ENCODE peak calls at places on chromosomes 1 and 21, in ten cellular contexts. One of them, this sample, is unnamed.

GRCh38 chr1:107865627-107866026 is 99.4 kb downstream of the VAV3 start:
- DNase-seq in left cardiac atrium: no peak
- DNase-seq in stimulated activated CD4-positive, alpha-beta T cell treated with anti-CD3 and anti-CD28 coated beads, Interleukin-2, amount 100 ng/mL, for 48 hours: no peak
- DNase-seq in CD8-positive, alpha-beta memory T cell: no peak
- DNase-seq in activated CD4-positive, alpha-beta T cell treated with anti-CD3 and anti-CD28 coated beads for 24 hours: no peak
- DNase-seq in activated CD4-positive, CD25-positive, alpha-beta regulatory T cell treated with anti-CD3 and anti-CD28 coated beads, Interleukin-2, amount 50 U/mL, for 16 hours: no peak
- DNase-seq in skeletal muscle cell: no peak
- DNase-seq in NCI-H1092 treated with DMSO at 0.1 percent for 48 hours: no peak
- DNase-seq in NCI-H460: peak
- DNase-seq in activated CD8-positive, alpha-beta memory T cell treated with anti-CD3 and anti-CD28 coated beads for 4 hours: no peak
- DNase-seq in this sample: no peak

GRCh38 chr1:24289937-24290595 is 29.1 kb upstream of the GRHL3 start:
- DNase-seq in left cardiac atrium: peak
- DNase-seq in NCI-H1092 treated with DMSO at 0.1 percent for 48 hours: peak
- DNase-seq in stimulated activated CD4-positive, alpha-beta T cell treated with anti-CD3 and anti-CD28 coated beads, Interleukin-2, amount 100 ng/mL, for 48 hours: no peak
- DNase-seq in NCI-H460: peak
- DNase-seq in CD8-positive, alpha-beta memory T cell: no peak
- DNase-seq in activated CD8-positive, alpha-beta memory T cell treated with anti-CD3 and anti-CD28 coated beads for 4 hours: no peak
- DNase-seq in activated CD4-positive, alpha-beta T cell treated with anti-CD3 and anti-CD28 coated beads for 24 hours: no peak
- DNase-seq in skeletal muscle cell: peak
- DNase-seq in activated CD4-positive, CD25-positive, alpha-beta regulatory T cell treated with anti-CD3 and anti-CD28 coated beads, Interleukin-2, amount 50 U/mL, for 16 hours: no peak
- DNase-seq in this sample: peak

GRCh38 chr21:43719748-43720538 is 1.0 kb downstream of the PDXK start:
- DNase-seq in activated CD8-positive, alpha-beta memory T cell treated with anti-CD3 and anti-CD28 coated beads for 4 hours: no peak
- DNase-seq in activated CD4-positive, CD25-positive, alpha-beta regulatory T cell treated with anti-CD3 and anti-CD28 coated beads, Interleukin-2, amount 50 U/mL, for 16 hours: no peak
- DNase-seq in activated CD4-positive, alpha-beta T cell treated with anti-CD3 and anti-CD28 coated beads for 24 hours: no peak
- DNase-seq in NCI-H1092 treated with DMSO at 0.1 percent for 48 hours: no peak
- DNase-seq in left cardiac atrium: peak
- DNase-seq in CD8-positive, alpha-beta memory T cell: no peak
- DNase-seq in skeletal muscle cell: no peak
- DNase-seq in stimulated activated CD4-positive, alpha-beta T cell treated with anti-CD3 and anti-CD28 coated beads, Interleukin-2, amount 100 ng/mL, for 48 hours: no peak
- DNase-seq in NCI-H460: no peak
- DNase-seq in this sample: peak

GRCh38 chr1:244041475-244042100 is 9.5 kb upstream of the ZBTB18 start:
- DNase-seq in activated CD4-positive, CD25-positive, alpha-beta regulatory T cell treated with anti-CD3 and anti-CD28 coated beads, Interleukin-2, amount 50 U/mL, for 16 hours: no peak
- DNase-seq in left cardiac atrium: no peak
- DNase-seq in activated CD8-positive, alpha-beta memory T cell treated with anti-CD3 and anti-CD28 coated beads for 4 hours: no peak
- DNase-seq in NCI-H460: no peak
- DNase-seq in NCI-H1092 treated with DMSO at 0.1 percent for 48 hours: no peak
- DNase-seq in stimulated activated CD4-positive, alpha-beta T cell treated with anti-CD3 and anti-CD28 coated beads, Interleukin-2, amount 100 ng/mL, for 48 hours: no peak
- DNase-seq in skeletal muscle cell: no peak
- DNase-seq in activated CD4-positive, alpha-beta T cell treated with anti-CD3 and anti-CD28 coated beads for 24 hours: no peak
- DNase-seq in CD8-positive, alpha-beta memory T cell: no peak
- DNase-seq in this sample: no peak

GRCh38 chr1:204288061-204288588 is 71.6 kb downstream of the PLEKHA6 start:
- DNase-seq in skeletal muscle cell: no peak
- DNase-seq in stimulated activated CD4-positive, alpha-beta T cell treated with anti-CD3 and anti-CD28 coated beads, Interleukin-2, amount 100 ng/mL, for 48 hours: no peak
- DNase-seq in activated CD4-positive, alpha-beta T cell treated with anti-CD3 and anti-CD28 coated beads for 24 hours: no peak
- DNase-seq in CD8-positive, alpha-beta memory T cell: no peak
- DNase-seq in activated CD8-positive, alpha-beta memory T cell treated with anti-CD3 and anti-CD28 coated beads for 4 hours: no peak
- DNase-seq in left cardiac atrium: peak
- DNase-seq in activated CD4-positive, CD25-positive, alpha-beta regulatory T cell treated with anti-CD3 and anti-CD28 coated beads, Interleukin-2, amount 50 U/mL, for 16 hours: no peak
- DNase-seq in NCI-H460: peak
- DNase-seq in NCI-H1092 treated with DMSO at 0.1 percent for 48 hours: no peak
- DNase-seq in this sample: peak

GRCh38 chr1:228515200-228515834 is 28.1 kb downstream of the RNF187 start:
- DNase-seq in skeletal muscle cell: no peak
- DNase-seq in CD8-positive, alpha-beta memory T cell: peak
- DNase-seq in activated CD4-positive, alpha-beta T cell treated with anti-CD3 and anti-CD28 coated beads for 24 hours: no peak
- DNase-seq in stimulated activated CD4-positive, alpha-beta T cell treated with anti-CD3 and anti-CD28 coated beads, Interleukin-2, amount 100 ng/mL, for 48 hours: no peak
- DNase-seq in left cardiac atrium: no peak
- DNase-seq in activated CD8-positive, alpha-beta memory T cell treated with anti-CD3 and anti-CD28 coated beads for 4 hours: no peak
- DNase-seq in NCI-H460: peak
- DNase-seq in NCI-H1092 treated with DMSO at 0.1 percent for 48 hours: peak
- DNase-seq in activated CD4-positive, CD25-positive, alpha-beta regulatory T cell treated with anti-CD3 and anti-CD28 coated beads, Interleukin-2, amount 50 U/mL, for 16 hours: no peak
- DNase-seq in this sample: no peak

GRCh38 chr1:166511754-166512153 is 327.5 kb upstream of the POGK start:
- DNase-seq in activated CD8-positive, alpha-beta memory T cell treated with anti-CD3 and anti-CD28 coated beads for 4 hours: no peak
- DNase-seq in NCI-H460: no peak
- DNase-seq in CD8-positive, alpha-beta memory T cell: no peak
- DNase-seq in activated CD4-positive, alpha-beta T cell treated with anti-CD3 and anti-CD28 coated beads for 24 hours: no peak
- DNase-seq in NCI-H1092 treated with DMSO at 0.1 percent for 48 hours: no peak
- DNase-seq in skeletal muscle cell: no peak
- DNase-seq in stimulated activated CD4-positive, alpha-beta T cell treated with anti-CD3 and anti-CD28 coated beads, Interleukin-2, amount 100 ng/mL, for 48 hours: no peak
- DNase-seq in left cardiac atrium: no peak
- DNase-seq in activated CD4-positive, CD25-positive, alpha-beta regulatory T cell treated with anti-CD3 and anti-CD28 coated beads, Interleukin-2, amount 50 U/mL, for 16 hours: no peak
- DNase-seq in this sample: no peak

GRCh38 chr1:151005729-151006330 is 872 bp downstream of the MINDY1 start:
- DNase-seq in activated CD4-positive, CD25-positive, alpha-beta regulatory T cell treated with anti-CD3 and anti-CD28 coated beads, Interleukin-2, amount 50 U/mL, for 16 hours: no peak
- DNase-seq in activated CD8-positive, alpha-beta memory T cell treated with anti-CD3 and anti-CD28 coated beads for 4 hours: no peak
- DNase-seq in NCI-H460: no peak
- DNase-seq in stimulated activated CD4-positive, alpha-beta T cell treated with anti-CD3 and anti-CD28 coated beads, Interleukin-2, amount 100 ng/mL, for 48 hours: no peak
- DNase-seq in CD8-positive, alpha-beta memory T cell: no peak
- DNase-seq in NCI-H1092 treated with DMSO at 0.1 percent for 48 hours: no peak
- DNase-seq in left cardiac atrium: no peak
- DNase-seq in skeletal muscle cell: no peak
- DNase-seq in activated CD4-positive, alpha-beta T cell treated with anti-CD3 and anti-CD28 coated beads for 24 hours: no peak
- DNase-seq in this sample: no peak

GRCh38 chr1:158458263-158458662 is 3.4 kb upstream of the OR10K1 start:
- DNase-seq in activated CD8-positive, alpha-beta memory T cell treated with anti-CD3 and anti-CD28 coated beads for 4 hours: no peak
- DNase-seq in activated CD4-positive, CD25-positive, alpha-beta regulatory T cell treated with anti-CD3 and anti-CD28 coated beads, Interleukin-2, amount 50 U/mL, for 16 hours: no peak
- DNase-seq in stimulated activated CD4-positive, alpha-beta T cell treated with anti-CD3 and anti-CD28 coated beads, Interleukin-2, amount 100 ng/mL, for 48 hours: no peak
- DNase-seq in left cardiac atrium: no peak
- DNase-seq in NCI-H1092 treated with DMSO at 0.1 percent for 48 hours: no peak
- DNase-seq in skeletal muscle cell: no peak
- DNase-seq in NCI-H460: no peak
- DNase-seq in activated CD4-positive, alpha-beta T cell treated with anti-CD3 and anti-CD28 coated beads for 24 hours: no peak
- DNase-seq in CD8-positive, alpha-beta memory T cell: no peak
- DNase-seq in this sample: no peak

GRCh38 chr1:199875337-199875736 is 152.2 kb upstream of the NR5A2 start:
- DNase-seq in skeletal muscle cell: no peak
- DNase-seq in left cardiac atrium: no peak
- DNase-seq in NCI-H460: no peak
- DNase-seq in stimulated activated CD4-positive, alpha-beta T cell treated with anti-CD3 and anti-CD28 coated beads, Interleukin-2, amount 100 ng/mL, for 48 hours: no peak
- DNase-seq in activated CD4-positive, CD25-positive, alpha-beta regulatory T cell treated with anti-CD3 and anti-CD28 coated beads, Interleukin-2, amount 50 U/mL, for 16 hours: no peak
- DNase-seq in activated CD8-positive, alpha-beta memory T cell treated with anti-CD3 and anti-CD28 coated beads for 4 hours: no peak
- DNase-seq in activated CD4-positive, alpha-beta T cell treated with anti-CD3 and anti-CD28 coated beads for 24 hours: no peak
- DNase-seq in CD8-positive, alpha-beta memory T cell: no peak
- DNase-seq in NCI-H1092 treated with DMSO at 0.1 percent for 48 hours: no peak
- DNase-seq in this sample: no peak

GRCh38 chr1:165763442-165763841 is 5.2 kb downstream of the TMCO1 start:
- DNase-seq in NCI-H1092 treated with DMSO at 0.1 percent for 48 hours: no peak
- DNase-seq in stimulated activated CD4-positive, alpha-beta T cell treated with anti-CD3 and anti-CD28 coated beads, Interleukin-2, amount 100 ng/mL, for 48 hours: peak
- DNase-seq in left cardiac atrium: no peak
- DNase-seq in skeletal muscle cell: no peak
- DNase-seq in activated CD4-positive, CD25-positive, alpha-beta regulatory T cell treated with anti-CD3 and anti-CD28 coated beads, Interleukin-2, amount 50 U/mL, for 16 hours: no peak
- DNase-seq in CD8-positive, alpha-beta memory T cell: no peak
- DNase-seq in NCI-H460: no peak
- DNase-seq in activated CD4-positive, alpha-beta T cell treated with anti-CD3 and anti-CD28 coated beads for 24 hours: no peak
- DNase-seq in activated CD8-positive, alpha-beta memory T cell treated with anti-CD3 and anti-CD28 coated beads for 4 hours: no peak
- DNase-seq in this sample: no peak

GRCh38 chr1:203548917-203549708 is 55.2 kb downstream of the OPTC start:
- DNase-seq in activated CD4-positive, CD25-positive, alpha-beta regulatory T cell treated with anti-CD3 and anti-CD28 coated beads, Interleukin-2, amount 50 U/mL, for 16 hours: no peak
- DNase-seq in activated CD8-positive, alpha-beta memory T cell treated with anti-CD3 and anti-CD28 coated beads for 4 hours: no peak
- DNase-seq in left cardiac atrium: no peak
- DNase-seq in CD8-positive, alpha-beta memory T cell: no peak
- DNase-seq in skeletal muscle cell: peak
- DNase-seq in NCI-H460: no peak
- DNase-seq in stimulated activated CD4-positive, alpha-beta T cell treated with anti-CD3 and anti-CD28 coated beads, Interleukin-2, amount 100 ng/mL, for 48 hours: no peak
- DNase-seq in activated CD4-positive, alpha-beta T cell treated with anti-CD3 and anti-CD28 coated beads for 24 hours: no peak
- DNase-seq in NCI-H1092 treated with DMSO at 0.1 percent for 48 hours: no peak
- DNase-seq in this sample: no peak

GRCh38 chr1:66840929-66841328 is 39.9 kb upstream of the INSL5 start:
- DNase-seq in activated CD8-positive, alpha-beta memory T cell treated with anti-CD3 and anti-CD28 coated beads for 4 hours: no peak
- DNase-seq in activated CD4-positive, CD25-positive, alpha-beta regulatory T cell treated with anti-CD3 and anti-CD28 coated beads, Interleukin-2, amount 50 U/mL, for 16 hours: no peak
- DNase-seq in NCI-H460: no peak
- DNase-seq in skeletal muscle cell: no peak
- DNase-seq in left cardiac atrium: no peak
- DNase-seq in activated CD4-positive, alpha-beta T cell treated with anti-CD3 and anti-CD28 coated beads for 24 hours: no peak
- DNase-seq in CD8-positive, alpha-beta memory T cell: no peak
- DNase-seq in stimulated activated CD4-positive, alpha-beta T cell treated with anti-CD3 and anti-CD28 coated beads, Interleukin-2, amount 100 ng/mL, for 48 hours: no peak
- DNase-seq in NCI-H1092 treated with DMSO at 0.1 percent for 48 hours: no peak
- DNase-seq in this sample: no peak

GRCh38 chr1:28036431-28036830 is 52.0 kb downstream of the EYA3 start:
- DNase-seq in NCI-H460: no peak
- DNase-seq in activated CD8-positive, alpha-beta memory T cell treated with anti-CD3 and anti-CD28 coated beads for 4 hours: no peak
- DNase-seq in CD8-positive, alpha-beta memory T cell: no peak
- DNase-seq in activated CD4-positive, alpha-beta T cell treated with anti-CD3 and anti-CD28 coated beads for 24 hours: no peak
- DNase-seq in stimulated activated CD4-positive, alpha-beta T cell treated with anti-CD3 and anti-CD28 coated beads, Interleukin-2, amount 100 ng/mL, for 48 hours: no peak
- DNase-seq in activated CD4-positive, CD25-positive, alpha-beta regulatory T cell treated with anti-CD3 and anti-CD28 coated beads, Interleukin-2, amount 50 U/mL, for 16 hours: no peak
- DNase-seq in NCI-H1092 treated with DMSO at 0.1 percent for 48 hours: no peak
- DNase-seq in left cardiac atrium: no peak
- DNase-seq in skeletal muscle cell: no peak
- DNase-seq in this sample: no peak

GRCh38 chr21:37098756-37099155 is 25.7 kb downstream of the TTC3 start:
- DNase-seq in skeletal muscle cell: peak
- DNase-seq in activated CD8-positive, alpha-beta memory T cell treated with anti-CD3 and anti-CD28 coated beads for 4 hours: no peak
- DNase-seq in activated CD4-positive, alpha-beta T cell treated with anti-CD3 and anti-CD28 coated beads for 24 hours: no peak
- DNase-seq in stimulated activated CD4-positive, alpha-beta T cell treated with anti-CD3 and anti-CD28 coated beads, Interleukin-2, amount 100 ng/mL, for 48 hours: no peak
- DNase-seq in CD8-positive, alpha-beta memory T cell: no peak
- DNase-seq in NCI-H460: no peak
- DNase-seq in activated CD4-positive, CD25-positive, alpha-beta regulatory T cell treated with anti-CD3 and anti-CD28 coated beads, Interleukin-2, amount 50 U/mL, for 16 hours: no peak
- DNase-seq in NCI-H1092 treated with DMSO at 0.1 percent for 48 hours: no peak
- DNase-seq in left cardiac atrium: no peak
- DNase-seq in this sample: no peak

GRCh38 chr1:110070282-110070967 is at the start of gene ALX3:
- DNase-seq in NCI-H460: no peak
- DNase-seq in left cardiac atrium: no peak
- DNase-seq in activated CD4-positive, CD25-positive, alpha-beta regulatory T cell treated with anti-CD3 and anti-CD28 coated beads, Interleukin-2, amount 50 U/mL, for 16 hours: no peak
- DNase-seq in activated CD8-positive, alpha-beta memory T cell treated with anti-CD3 and anti-CD28 coated beads for 4 hours: no peak
- DNase-seq in skeletal muscle cell: no peak
- DNase-seq in activated CD4-positive, alpha-beta T cell treated with anti-CD3 and anti-CD28 coated beads for 24 hours: no peak
- DNase-seq in CD8-positive, alpha-beta memory T cell: no peak
- DNase-seq in NCI-H1092 treated with DMSO at 0.1 percent for 48 hours: no peak
- DNase-seq in stimulated activated CD4-positive, alpha-beta T cell treated with anti-CD3 and anti-CD28 coated beads, Interleukin-2, amount 100 ng/mL, for 48 hours: no peak
- DNase-seq in this sample: no peak

GRCh38 chr1:28031173-28031572 is 57.2 kb downstream of the EYA3 start:
- DNase-seq in left cardiac atrium: no peak
- DNase-seq in CD8-positive, alpha-beta memory T cell: no peak
- DNase-seq in NCI-H1092 treated with DMSO at 0.1 percent for 48 hours: no peak
- DNase-seq in NCI-H460: no peak
- DNase-seq in activated CD4-positive, alpha-beta T cell treated with anti-CD3 and anti-CD28 coated beads for 24 hours: no peak
- DNase-seq in activated CD8-positive, alpha-beta memory T cell treated with anti-CD3 and anti-CD28 coated beads for 4 hours: no peak
- DNase-seq in skeletal muscle cell: no peak
- DNase-seq in activated CD4-positive, CD25-positive, alpha-beta regulatory T cell treated with anti-CD3 and anti-CD28 coated beads, Interleukin-2, amount 50 U/mL, for 16 hours: no peak
- DNase-seq in stimulated activated CD4-positive, alpha-beta T cell treated with anti-CD3 and anti-CD28 coated beads, Interleukin-2, amount 100 ng/mL, for 48 hours: no peak
- DNase-seq in this sample: no peak

GRCh38 chr1:88985033-88985432 is 7.4 kb downstream of the KYAT3 start:
- DNase-seq in left cardiac atrium: peak
- DNase-seq in skeletal muscle cell: peak
- DNase-seq in activated CD4-positive, alpha-beta T cell treated with anti-CD3 and anti-CD28 coated beads for 24 hours: no peak
- DNase-seq in activated CD8-positive, alpha-beta memory T cell treated with anti-CD3 and anti-CD28 coated beads for 4 hours: no peak
- DNase-seq in NCI-H460: no peak
- DNase-seq in NCI-H1092 treated with DMSO at 0.1 percent for 48 hours: peak
- DNase-seq in activated CD4-positive, CD25-positive, alpha-beta regulatory T cell treated with anti-CD3 and anti-CD28 coated beads, Interleukin-2, amount 50 U/mL, for 16 hours: no peak
- DNase-seq in stimulated activated CD4-positive, alpha-beta T cell treated with anti-CD3 and anti-CD28 coated beads, Interleukin-2, amount 100 ng/mL, for 48 hours: no peak
- DNase-seq in CD8-positive, alpha-beta memory T cell: no peak
- DNase-seq in this sample: no peak

GRCh38 chr1:93093332-93094006 is 14.4 kb downstream of the MTF2 start:
- DNase-seq in left cardiac atrium: no peak
- DNase-seq in CD8-positive, alpha-beta memory T cell: no peak
- DNase-seq in skeletal muscle cell: no peak
- DNase-seq in activated CD4-positive, alpha-beta T cell treated with anti-CD3 and anti-CD28 coated beads for 24 hours: no peak
- DNase-seq in stimulated activated CD4-positive, alpha-beta T cell treated with anti-CD3 and anti-CD28 coated beads, Interleukin-2, amount 100 ng/mL, for 48 hours: no peak
- DNase-seq in activated CD4-positive, CD25-positive, alpha-beta regulatory T cell treated with anti-CD3 and anti-CD28 coated beads, Interleukin-2, amount 50 U/mL, for 16 hours: no peak
- DNase-seq in NCI-H460: no peak
- DNase-seq in NCI-H1092 treated with DMSO at 0.1 percent for 48 hours: no peak
- DNase-seq in activated CD8-positive, alpha-beta memory T cell treated with anti-CD3 and anti-CD28 coated beads for 4 hours: no peak
- DNase-seq in this sample: no peak

GRCh38 chr1:59171788-59172187 is 125.1 kb upstream of the FGGY start:
- DNase-seq in CD8-positive, alpha-beta memory T cell: no peak
- DNase-seq in stimulated activated CD4-positive, alpha-beta T cell treated with anti-CD3 and anti-CD28 coated beads, Interleukin-2, amount 100 ng/mL, for 48 hours: no peak
- DNase-seq in NCI-H1092 treated with DMSO at 0.1 percent for 48 hours: no peak
- DNase-seq in NCI-H460: no peak
- DNase-seq in left cardiac atrium: no peak
- DNase-seq in activated CD8-positive, alpha-beta memory T cell treated with anti-CD3 and anti-CD28 coated beads for 4 hours: no peak
- DNase-seq in activated CD4-positive, CD25-positive, alpha-beta regulatory T cell treated with anti-CD3 and anti-CD28 coated beads, Interleukin-2, amount 50 U/mL, for 16 hours: no peak
- DNase-seq in activated CD4-positive, alpha-beta T cell treated with anti-CD3 and anti-CD28 coated beads for 24 hours: no peak
- DNase-seq in skeletal muscle cell: no peak
- DNase-seq in this sample: no peak

GRCh38 chr1:1535989-1536937 is 4.2 kb downstream of the TMEM240 start:
- DNase-seq in activated CD8-positive, alpha-beta memory T cell treated with anti-CD3 and anti-CD28 coated beads for 4 hours: no peak
- DNase-seq in left cardiac atrium: no peak
- DNase-seq in activated CD4-positive, alpha-beta T cell treated with anti-CD3 and anti-CD28 coated beads for 24 hours: no peak
- DNase-seq in NCI-H1092 treated with DMSO at 0.1 percent for 48 hours: no peak
- DNase-seq in CD8-positive, alpha-beta memory T cell: no peak
- DNase-seq in NCI-H460: no peak
- DNase-seq in stimulated activated CD4-positive, alpha-beta T cell treated with anti-CD3 and anti-CD28 coated beads, Interleukin-2, amount 100 ng/mL, for 48 hours: no peak
- DNase-seq in activated CD4-positive, CD25-positive, alpha-beta regulatory T cell treated with anti-CD3 and anti-CD28 coated beads, Interleukin-2, amount 50 U/mL, for 16 hours: no peak
- DNase-seq in skeletal muscle cell: no peak
- DNase-seq in this sample: no peak